ENCODE peak calls at places on chromosomes 2 and 18, in five cellular contexts. One of them, this sample, is unnamed.

GRCh38 chr2:17479875-17480274 is 38.4 kb downstream of the RAD51AP2 start:
- DNase-seq in trophoblast cell: no peak
- DNase-seq in H9: no peak
- DNase-seq in H1: no peak
- DNase-seq in IMR-90: peak
- DNase-seq in this sample: no peak

GRCh38 chr2:26469092-26469710 is 8.7 kb downstream of the OTOF start:
- DNase-seq in H9: peak
- DNase-seq in H1: peak
- DNase-seq in trophoblast cell: peak
- DNase-seq in IMR-90: peak
- DNase-seq in this sample: peak

GRCh38 chr2:22261165-22261564 is 1123.8 kb upstream of the KLHL29 start:
- DNase-seq in H9: no peak
- DNase-seq in IMR-90: no peak
- DNase-seq in H1: no peak
- DNase-seq in trophoblast cell: no peak
- DNase-seq in this sample: no peak

GRCh38 chr2:200774920-200775319 is 36.8 kb upstream of the BZW1 start:
- DNase-seq in trophoblast cell: no peak
- DNase-seq in IMR-90: no peak
- DNase-seq in H1: no peak
- DNase-seq in H9: no peak
- DNase-seq in this sample: no peak

GRCh38 chr2:128528133-128528532 is 209.5 kb upstream of the HS6ST1 start:
- DNase-seq in H9: no peak
- DNase-seq in H1: no peak
- DNase-seq in IMR-90: no peak
- DNase-seq in trophoblast cell: no peak
- DNase-seq in this sample: no peak

GRCh38 chr18:56492136-56492535 is 146.3 kb downstream of the TXNL1 start:
- DNase-seq in H1: no peak
- DNase-seq in IMR-90: no peak
- DNase-seq in trophoblast cell: no peak
- DNase-seq in H9: no peak
- DNase-seq in this sample: no peak

GRCh38 chr18:57353940-57354461 is 1.6 kb downstream of the ST8SIA3 start:
- DNase-seq in IMR-90: peak
- DNase-seq in H1: peak
- DNase-seq in H9: peak
- DNase-seq in trophoblast cell: peak
- DNase-seq in this sample: peak

GRCh38 chr2:17628349-17629261 is 88.1 kb downstream of the VSNL1 start:
- DNase-seq in H1: no peak
- DNase-seq in IMR-90: no peak
- DNase-seq in H9: no peak
- DNase-seq in trophoblast cell: no peak
- DNase-seq in this sample: no peak

GRCh38 chr2:64770137-64770780 is 116.5 kb upstream of the SERTAD2 start:
- DNase-seq in H9: no peak
- DNase-seq in trophoblast cell: no peak
- DNase-seq in H1: no peak
- DNase-seq in IMR-90: peak
- DNase-seq in this sample: no peak

GRCh38 chr2:137964066-137964858 is at the start of gene HNMT:
- DNase-seq in H9: peak
- DNase-seq in IMR-90: peak
- DNase-seq in H1: no peak
- DNase-seq in trophoblast cell: peak
- DNase-seq in this sample: peak

GRCh38 chr2:50849205-50849604 is 182.7 kb downstream of the NRXN1 start:
- DNase-seq in H9: no peak
- DNase-seq in H1: no peak
- DNase-seq in trophoblast cell: no peak
- DNase-seq in IMR-90: no peak
- DNase-seq in this sample: peak

GRCh38 chr2:209525834-209526281 is 102.0 kb downstream of the MAP2 start:
- DNase-seq in IMR-90: peak
- DNase-seq in trophoblast cell: no peak
- DNase-seq in H1: no peak
- DNase-seq in H9: no peak
- DNase-seq in this sample: no peak

GRCh38 chr2:131105156-131105949 is at the start of gene PLEKHB2:
- DNase-seq in H9: peak
- DNase-seq in H1: peak
- DNase-seq in IMR-90: peak
- DNase-seq in trophoblast cell: peak
- DNase-seq in this sample: peak

GRCh38 chr2:171139860-171140259 is 20.8 kb downstream of the TLK1 start:
- DNase-seq in IMR-90: no peak
- DNase-seq in trophoblast cell: peak
- DNase-seq in H1: no peak
- DNase-seq in H9: peak
- DNase-seq in this sample: peak

GRCh38 chr18:37698508-37699035 is 133.0 kb upstream of the CELF4 start:
- DNase-seq in trophoblast cell: no peak
- DNase-seq in IMR-90: no peak
- DNase-seq in H1: no peak
- DNase-seq in H9: peak
- DNase-seq in this sample: peak

GRCh38 chr2:147844691-147845607 is at the start of gene ACVR2A:
- DNase-seq in IMR-90: peak
- DNase-seq in H1: no peak
- DNase-seq in H9: peak
- DNase-seq in trophoblast cell: peak
- DNase-seq in this sample: peak

GRCh38 chr2:25324905-25325592 is 16.7 kb downstream of the DNMT3A start:
- DNase-seq in H1: no peak
- DNase-seq in trophoblast cell: no peak
- DNase-seq in IMR-90: peak
- DNase-seq in H9: no peak
- DNase-seq in this sample: no peak

GRCh38 chr2:96816127-96816835 is at the start of gene CNNM3:
- DNase-seq in H9: peak
- DNase-seq in H1: peak
- DNase-seq in trophoblast cell: peak
- DNase-seq in IMR-90: peak
- DNase-seq in this sample: peak

GRCh38 chr2:52034706-52035105 is 1002.8 kb upstream of the NRXN1 start:
- DNase-seq in H1: no peak
- DNase-seq in IMR-90: no peak
- DNase-seq in trophoblast cell: no peak
- DNase-seq in H9: no peak
- DNase-seq in this sample: no peak

GRCh38 chr2:202185816-202186221 is 52.6 kb downstream of the SUMO1 start:
- DNase-seq in trophoblast cell: no peak
- DNase-seq in H9: no peak
- DNase-seq in IMR-90: peak
- DNase-seq in H1: no peak
- DNase-seq in this sample: no peak

GRCh38 chr2:241842620-241843211 is 16.0 kb downstream of the PDCD1 start:
- DNase-seq in H9: peak
- DNase-seq in trophoblast cell: peak
- DNase-seq in H1: no peak
- DNase-seq in IMR-90: no peak
- DNase-seq in this sample: no peak

GRCh38 chr2:114724513-114724912 is 282.1 kb downstream of the DPP10 start:
- DNase-seq in H1: no peak
- DNase-seq in trophoblast cell: no peak
- DNase-seq in IMR-90: no peak
- DNase-seq in H9: no peak
- DNase-seq in this sample: no peak

GRCh38 chr2:73103018-73103542 is 9.7 kb downstream of the RAB11FIP5 start:
- DNase-seq in IMR-90: no peak
- DNase-seq in trophoblast cell: no peak
- DNase-seq in H9: no peak
- DNase-seq in H1: no peak
- DNase-seq in this sample: no peak

GRCh38 chr2:102025583-102026267 is 34.0 kb downstream of the IL1R2 start:
- DNase-seq in H9: no peak
- DNase-seq in IMR-90: no peak
- DNase-seq in H1: no peak
- DNase-seq in trophoblast cell: no peak
- DNase-seq in this sample: no peak
- H3K4ac ChIP-seq in H9: no peak
- H3K4ac ChIP-seq in IMR-90: peak
- H3K4ac ChIP-seq in H1: no peak
- H3K4ac ChIP-seq in trophoblast cell: no peak
- H3K4ac ChIP-seq in this sample: no peak

GRCh38 chr2:41936751-41937463 is 110.9 kb upstream of the PKDCC start:
- DNase-seq in H1: no peak
- DNase-seq in trophoblast cell: no peak
- DNase-seq in IMR-90: no peak
- DNase-seq in H9: no peak
- DNase-seq in this sample: no peak

GRCh38 chr2:41939410-41939775 is 108.4 kb upstream of the PKDCC start:
- DNase-seq in IMR-90: no peak
- DNase-seq in H9: no peak
- DNase-seq in H1: no peak
- DNase-seq in trophoblast cell: no peak
- DNase-seq in this sample: no peak

GRCh38 chr2:41935806-41936205 is 112.0 kb upstream of the PKDCC start:
- DNase-seq in H1: no peak
- DNase-seq in H9: no peak
- DNase-seq in IMR-90: no peak
- DNase-seq in trophoblast cell: no peak
- DNase-seq in this sample: no peak

GRCh38 chr2:41937464-41937861 is 110.4 kb upstream of the PKDCC start:
- DNase-seq in H9: peak
- DNase-seq in H1: no peak
- DNase-seq in IMR-90: peak
- DNase-seq in trophoblast cell: no peak
- DNase-seq in this sample: peak

DNA sequence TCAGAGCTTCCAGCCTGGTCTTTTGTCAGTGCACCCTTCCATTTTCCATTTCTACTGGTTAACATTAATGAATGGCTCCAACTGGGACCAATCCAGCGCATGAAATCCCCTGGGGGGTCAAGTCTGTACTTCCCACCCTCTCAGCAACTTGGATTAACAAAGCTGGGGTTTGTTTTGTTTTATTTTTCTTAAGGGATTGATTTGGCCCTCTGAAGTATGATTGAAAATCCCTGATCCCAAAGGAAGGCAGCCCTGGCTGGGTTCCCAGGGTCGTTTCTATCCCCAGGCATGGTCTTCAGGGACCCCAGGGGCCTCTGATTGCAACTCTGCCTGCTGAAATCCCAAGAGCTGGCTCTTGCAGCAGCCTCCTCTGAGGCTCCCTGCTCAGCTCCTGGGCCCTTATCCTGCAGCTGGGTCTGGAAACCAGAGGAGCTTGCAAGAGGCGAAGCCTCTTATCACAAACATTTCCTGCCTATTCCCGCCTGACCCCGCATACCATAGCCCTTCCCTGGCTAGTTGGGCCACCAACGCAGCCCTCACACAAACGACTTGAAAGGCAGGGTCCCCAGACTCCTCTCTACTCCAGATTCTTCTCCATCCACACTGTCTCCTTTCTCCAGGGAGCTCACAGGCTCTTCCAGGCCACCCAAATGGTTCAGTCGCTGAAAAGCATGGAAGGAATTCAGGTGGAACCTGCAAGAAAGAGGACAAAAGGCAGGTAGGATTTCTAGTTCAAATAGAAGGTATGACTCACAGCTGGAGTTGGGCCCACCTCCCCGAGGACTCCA is 109.7 kb upstream of the PKDCC start:
- DNase-seq in IMR-90: peak
- DNase-seq in H9: peak
- DNase-seq in trophoblast cell: peak
- DNase-seq in H1: no peak
- DNase-seq in this sample: peak
- H3K4ac ChIP-seq in IMR-90: peak
- H3K4ac ChIP-seq in H9: no peak
- H3K4ac ChIP-seq in trophoblast cell: no peak
- H3K4ac ChIP-seq in H1: peak
- H3K4ac ChIP-seq in this sample: peak

GRCh38 chr2:233689498-233689897 is 3.2 kb upstream of the UGT1A6 start:
- DNase-seq in H9: no peak
- DNase-seq in trophoblast cell: no peak
- DNase-seq in H1: no peak
- DNase-seq in IMR-90: no peak
- DNase-seq in this sample: no peak
- H3K4ac ChIP-seq in H9: no peak
- H3K4ac ChIP-seq in trophoblast cell: no peak
- H3K4ac ChIP-seq in H1: no peak
- H3K4ac ChIP-seq in IMR-90: no peak
- H3K4ac ChIP-seq in this sample: no peak

GRCh38 chr18:58787750-58788149 is 76.9 kb upstream of the ZNF532 start:
- DNase-seq in IMR-90: no peak
- DNase-seq in H1: no peak
- DNase-seq in H9: no peak
- DNase-seq in trophoblast cell: no peak
- DNase-seq in this sample: peak

GRCh38 chr18:58788470-58788869 is 76.2 kb upstream of the ZNF532 start:
- DNase-seq in H9: no peak
- DNase-seq in IMR-90: no peak
- DNase-seq in trophoblast cell: no peak
- DNase-seq in H1: no peak
- DNase-seq in this sample: peak

GRCh38 chr18:58784601-58785137 is 80.0 kb upstream of the ZNF532 start:
- DNase-seq in H1: no peak
- DNase-seq in IMR-90: no peak
- DNase-seq in trophoblast cell: peak
- DNase-seq in H9: peak
- DNase-seq in this sample: peak

GRCh38 chr18:58785870-58786269 is 78.8 kb upstream of the ZNF532 start:
- DNase-seq in H9: no peak
- DNase-seq in IMR-90: no peak
- DNase-seq in H1: no peak
- DNase-seq in trophoblast cell: no peak
- DNase-seq in this sample: no peak

DNA sequence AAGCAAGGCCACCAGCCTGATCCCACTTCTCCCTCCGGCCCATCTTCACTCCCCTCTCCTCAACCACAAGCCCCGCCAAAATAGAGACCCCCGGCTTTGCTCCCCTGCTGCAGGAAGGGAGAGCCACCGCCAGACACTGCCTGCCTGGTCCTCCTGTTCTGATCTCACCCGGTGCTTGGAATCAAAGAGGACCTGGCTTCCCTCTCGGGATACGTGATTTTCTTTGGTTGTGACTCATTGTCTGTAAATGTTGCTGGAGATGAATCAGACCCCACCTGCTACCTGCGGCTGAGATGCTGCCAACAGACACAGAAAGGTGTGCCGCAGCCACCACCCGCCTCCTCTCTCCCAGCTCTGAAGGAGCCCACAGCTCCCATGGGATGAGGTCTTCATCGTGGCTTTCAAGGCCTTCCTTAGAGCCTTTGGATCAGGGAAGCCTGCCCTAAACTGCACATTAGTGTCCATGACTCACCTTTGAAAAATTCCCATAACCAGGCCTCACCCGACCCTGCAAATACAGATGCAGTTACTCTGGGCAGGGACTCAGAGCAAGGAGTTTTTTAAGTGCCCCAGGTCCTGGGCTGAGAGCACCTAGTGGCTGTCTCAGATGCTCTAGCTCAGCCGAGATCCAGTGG is 79.4 kb upstream of the ZNF532 start:
- DNase-seq in IMR-90: peak
- DNase-seq in H1: peak
- DNase-seq in H9: peak
- DNase-seq in trophoblast cell: peak
- DNase-seq in this sample: peak
- H3K4ac ChIP-seq in IMR-90: peak
- H3K4ac ChIP-seq in H1: no peak
- H3K4ac ChIP-seq in H9: no peak
- H3K4ac ChIP-seq in trophoblast cell: peak
- H3K4ac ChIP-seq in this sample: peak